ENCODE peak calls at places on chromosomes 2 and 18, in eight cellular contexts. P, L, I, M, E, A, R and B are unnamed samples.

GRCh38 chr2:232502901-232503791 is 15.5 kb upstream of the ECEL1 start:
- DNase-seq in I (no peak), R (peak; percentile 15), L (no peak), P (no peak), A (no peak), E (peak; percentile 37), M (peak; percentile 62), B (no peak)

GRCh38 chr2:180124273-180124881 is 117.3 kb upstream of the CWC22 start:
- DNase-seq in R (peak; percentile 81), A (peak; percentile 9), P (peak; percentile 54), M (peak; percentile 46), I (no peak), E (peak; percentile 81), L (peak; percentile 62), B (no peak)

GRCh38 chr2:200765139-200765951 is 46.4 kb upstream of the BZW1 start:
- DNase-seq in I (no peak), L (peak; percentile 87), M (no peak), E (peak; percentile 69), A (no peak), P (peak; percentile 95), R (peak; percentile 99), B (no peak)

GRCh38 chr18:13399511-13399910 is 181.0 kb downstream of the LDLRAD4 start:
- DNase-seq in I (no peak), R (no peak), A (no peak), L (no peak), E (no peak), M (no peak), P (no peak), B (peak; percentile 35)

GRCh38 chr2:44297431-44297830 is 22.2 kb downstream of the SLC3A1 start:
- DNase-seq in I (no peak), A (no peak), P (no peak), M (no peak), L (no peak), E (no peak), R (no peak), B (no peak)

GRCh38 chr18:23689031-23689615 is at the start of gene LAMA3:
- DNase-seq in A (peak; percentile 41), R (no peak), M (no peak), I (no peak), P (peak; percentile 2), L (peak; percentile 27), E (peak; percentile 68), B (no peak)

GRCh38 chr2:238439093-238439849 is 12.5 kb downstream of the ASB1 start:
- DNase-seq in M (no peak), R (peak; percentile 96), I (no peak), A (no peak), L (peak; percentile 92), E (no peak), P (peak; percentile 98), B (no peak)

GRCh38 chr2:74887445-74887951 is 53.6 kb downstream of the HK2 start:
- DNase-seq in M (no peak), I (no peak), A (no peak), R (peak; percentile 65), L (peak; percentile 90), P (peak; percentile 84), E (no peak), B (no peak)

GRCh38 chr2:71926860-71927756 is 220.6 kb downstream of the CYP26B1 start:
- DNase-seq in A (no peak), I (no peak), E (no peak), L (no peak), P (no peak), M (peak; percentile 7), R (no peak), B (peak; percentile 55)

GRCh38 chr2:109703076-109703475 is 88.9 kb downstream of the SOWAHC start:
- DNase-seq in P (peak; percentile 66), I (no peak), A (no peak), R (peak; percentile 66), M (no peak), E (no peak), L (peak; percentile 94), B (no peak)

GRCh38 chr2:239360421-239361310 is 40.2 kb downstream of the HDAC4 start:
- DNase-seq in M (no peak), L (no peak), A (no peak), R (no peak), I (peak; percentile 21), P (no peak), E (no peak), B (no peak)

GRCh38 chr2:108910541-108911396 is 78.3 kb downstream of the EDAR start:
- DNase-seq in M (no peak), E (no peak), I (no peak), R (no peak), L (no peak), P (no peak), A (no peak), B (peak; percentile 50)

GRCh38 chr2:211408485-211408884 is 852.1 kb downstream of the CPS1 start:
- DNase-seq in I (no peak), R (no peak), E (no peak), L (no peak), A (no peak), P (no peak), M (no peak), B (no peak)

GRCh38 chr2:240461471-240462072 is 26.1 kb downstream of the GPC1 start:
- DNase-seq in E (no peak), I (no peak), R (no peak), M (no peak), L (no peak), P (no peak), A (no peak), B (no peak)

GRCh38 chr2:128438091-128438490 is 119.4 kb upstream of the HS6ST1 start:
- DNase-seq in I (no peak), R (no peak), P (no peak), M (no peak), L (no peak), E (no peak), A (no peak), B (peak; percentile 55)

GRCh38 chr2:118750959-118751565 is 96.4 kb downstream of the EN1 start:
- DNase-seq in E (no peak), L (peak; percentile 98), I (no peak), P (no peak), A (no peak), R (peak; percentile 4), M (no peak), B (no peak)

DNA sequence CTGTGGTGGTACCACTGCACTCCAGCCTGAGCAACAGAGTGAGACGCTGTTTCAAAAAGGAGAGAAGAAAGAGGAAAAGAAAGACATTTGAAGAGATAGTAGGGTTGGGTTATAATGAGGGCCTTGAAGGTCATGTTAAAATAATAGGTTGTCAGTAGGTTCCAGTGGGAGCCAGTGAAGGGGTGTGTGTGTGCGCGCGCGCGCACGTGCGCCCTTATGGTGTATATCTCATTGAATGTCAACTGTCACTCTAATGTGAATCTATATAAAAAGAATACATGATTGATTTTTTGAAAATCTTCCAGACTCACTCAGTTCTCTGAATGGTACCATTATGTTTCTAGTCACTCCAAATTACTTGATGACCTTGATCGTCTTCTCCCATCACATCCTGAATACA is 9.1 kb downstream of the ZCCHC2 start:
- DNase-seq in M (no peak), R (no peak), P (no peak), E (no peak), L (no peak), I (no peak), A (no peak), B (no peak)
- TF ChIP-seq CTCF in M (no peak), R (no peak), P (no peak), E (no peak), L (no peak), I (no peak), A (no peak), B (no peak)

GRCh38 chr2:47896450-47896968 is 9.8 kb downstream of the FBXO11 start:
- DNase-seq in L (no peak), M (no peak), E (no peak), P (no peak), I (no peak), A (no peak), R (no peak), B (no peak)
- TF ChIP-seq CTCF in L (no peak), M (no peak), E (no peak), P (no peak), I (no peak), A (no peak), R (no peak), B (no peak)

DNA sequence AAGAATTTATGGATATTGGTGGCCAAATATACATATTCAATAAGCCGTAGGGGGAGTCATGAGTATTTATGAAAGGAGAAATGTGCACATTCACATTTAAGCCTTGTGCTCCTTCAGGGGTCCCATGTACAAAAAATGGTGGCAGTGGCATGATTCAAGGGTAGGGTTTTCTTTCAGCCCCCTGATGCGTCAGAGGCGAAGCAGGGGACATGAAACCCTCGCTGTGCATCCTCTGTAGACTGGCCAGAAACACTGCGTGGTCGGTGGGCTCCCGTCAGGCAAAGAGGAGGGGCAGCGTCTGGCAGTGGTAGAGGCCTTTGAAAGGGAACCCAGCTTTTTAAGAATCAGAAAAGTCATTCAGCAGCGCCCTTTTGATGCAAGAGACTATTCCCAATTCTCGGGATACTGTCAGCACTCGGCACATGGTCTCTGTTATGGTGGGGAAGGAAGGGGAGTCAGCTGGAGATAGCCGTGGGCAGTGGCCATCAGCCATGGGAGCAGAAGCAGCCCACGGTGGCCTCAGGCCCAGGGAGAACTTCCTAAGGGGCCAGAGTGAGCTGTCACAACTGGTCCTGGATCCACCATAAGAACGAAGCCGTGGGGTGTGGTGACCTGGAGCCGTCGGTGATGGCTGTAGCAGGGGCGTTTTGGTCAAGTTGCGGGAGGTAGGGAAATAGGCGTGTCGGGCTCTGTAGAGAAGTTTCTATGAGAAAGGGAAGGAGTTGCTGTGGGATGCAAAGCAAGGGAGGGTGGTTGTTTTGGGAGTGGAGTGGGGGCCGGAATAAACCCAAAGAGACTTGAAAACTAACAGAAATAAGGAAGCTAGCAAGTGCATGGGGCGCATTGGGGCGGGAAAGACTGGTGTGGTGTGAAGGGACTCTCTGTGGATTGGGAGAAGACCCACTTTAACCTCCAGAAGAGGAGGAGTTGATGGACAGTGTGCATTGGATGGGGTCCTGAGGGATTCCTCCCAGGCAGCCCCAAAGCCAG is 95.6 kb downstream of the SH3BP4 start:
- DNase-seq in P (no peak), A (no peak), R (no peak), M (no peak), I (no peak), L (no peak), E (no peak), B (peak; percentile 38)
- TF ChIP-seq CTCF in P (no peak), A (no peak), R (no peak), M (no peak), I (no peak), L (no peak), E (no peak), B (no peak)

GRCh38 chr2:33178209-33178608 is 231.5 kb downstream of the LTBP1 start:
- DNase-seq in I (no peak), M (no peak), R (no peak), E (no peak), A (no peak), P (no peak), L (no peak), B (no peak)

GRCh38 chr2:33181466-33181865 is 234.7 kb downstream of the LTBP1 start:
- DNase-seq in P (no peak), M (no peak), R (no peak), A (no peak), I (no peak), L (no peak), E (no peak), B (no peak)

GRCh38 chr2:33180915-33181314 is 234.2 kb downstream of the LTBP1 start:
- DNase-seq in L (no peak), M (no peak), I (no peak), A (no peak), P (no peak), R (no peak), E (no peak), B (no peak)

DNA sequence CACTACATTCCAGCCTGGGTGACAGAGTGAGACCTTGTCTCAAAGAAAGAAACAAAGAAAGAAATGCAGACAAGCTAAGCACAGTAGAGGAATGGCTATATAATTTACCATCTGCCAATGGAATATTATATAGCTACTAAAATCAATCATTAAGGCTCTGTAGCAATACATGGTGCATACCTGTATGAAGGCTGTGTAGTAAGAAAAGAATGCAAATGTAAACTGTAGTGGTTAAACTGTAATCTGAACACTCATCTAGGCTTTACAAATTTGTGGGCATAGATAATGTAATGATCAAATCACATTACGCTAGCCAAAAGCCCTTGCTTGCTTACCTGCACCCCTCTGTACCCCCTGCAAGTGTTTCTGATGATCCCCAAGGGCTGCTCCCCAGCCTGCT is 230.9 kb downstream of the LTBP1 start:
- DNase-seq in I (no peak), P (no peak), E (no peak), L (no peak), R (no peak), M (no peak), A (no peak), B (no peak)
- TF ChIP-seq CTCF in I (no peak), P (no peak), E (no peak), L (no peak), R (no peak), M (no peak), A (no peak), B (no peak)